ENCODE peak calls at places on chromosomes 1 and 21, in ten cellular contexts. R, G, N, S, C, H, T, X, Z and J are unnamed samples.
A peak's percentile ranks its signal among the peaks of the same experiment; 100 is the strongest.

GRCh38 chr1:55588300-55588699 is 373.1 kb upstream of the USP24 start:
- DNase-seq in R (no peak), G (no peak), N (no peak), S (no peak), C (no peak), H (no peak), T (no peak), X (no peak), Z (no peak), J (no peak)

GRCh38 chr1:100265562-100265930 is 470 bp upstream of the RTCA start:
- DNase-seq in R (peak; percentile 25), G (no peak), N (no peak), S (peak; percentile 6), C (no peak), H (no peak), T (no peak), X (no peak), Z (no peak), J (no peak)

GRCh38 chr21:38766987-38767722 is 38.6 kb upstream of the ETS2 start:
- DNase-seq in R (peak; percentile 66), G (peak; percentile 35), N (no peak), S (no peak), C (peak; percentile 49), H (peak; percentile 13), T (no peak), X (no peak), Z (no peak), J (peak; percentile 66)

GRCh38 chr1:65068202-65069011 is 79.6 kb upstream of the AK4 start:
- DNase-seq in R (no peak), G (peak; percentile 26), N (no peak), S (no peak), C (peak; percentile 29), H (peak; percentile 18), T (no peak), X (no peak), Z (no peak), J (peak; percentile 41)

GRCh38 chr1:181113061-181113695 is 24.7 kb downstream of the IER5 start:
- DNase-seq in R (no peak), G (no peak), N (no peak), S (peak; percentile 63), C (no peak), H (no peak), T (no peak), X (no peak), Z (peak; percentile 66), J (no peak)

GRCh38 chr1:198794498-198794897 is 155.7 kb downstream of the PTPRC start:
- DNase-seq in R (no peak), G (no peak), N (no peak), S (no peak), C (no peak), H (no peak), T (no peak), X (no peak), Z (no peak), J (no peak)

GRCh38 chr1:47687618-47687940 is 249.7 kb downstream of the FOXD2 start:
- DNase-seq in R (no peak), G (no peak), N (no peak), S (no peak), C (no peak), H (no peak), T (no peak), X (no peak), Z (peak; percentile 73), J (no peak)

GRCh38 chr1:18486195-18486594 is 5.5 kb downstream of the KLHDC7A start:
- DNase-seq in R (no peak), G (no peak), N (no peak), S (no peak), C (no peak), H (no peak), T (peak; percentile 27), X (no peak), Z (peak; percentile 86), J (no peak)

GRCh38 chr1:224726783-224727182 is 110.7 kb downstream of the CNIH3 start:
- DNase-seq in R (no peak), G (peak; percentile 35), N (no peak), S (no peak), C (no peak), H (no peak), T (no peak), X (no peak), Z (no peak), J (no peak)

GRCh38 chr1:158181577-158181922 is 855 bp downstream of the CD1D start:
- DNase-seq in R (no peak), G (no peak), N (no peak), S (no peak), C (no peak), H (no peak), T (no peak), X (no peak), Z (no peak), J (no peak)

GRCh38 chr1:154607084-154607747 is 770 bp downstream of the ADAR start:
- DNase-seq in R (no peak), G (peak; percentile 20), N (no peak), S (no peak), C (peak; percentile 43), H (no peak), T (no peak), X (no peak), Z (no peak), J (no peak)

GRCh38 chr1:1847501-1848289 is 43.2 kb downstream of the GNB1 start:
- DNase-seq in R (no peak), G (no peak), N (no peak), S (no peak), C (no peak), H (no peak), T (no peak), X (no peak), Z (no peak), J (peak; percentile 18)

GRCh38 chr1:54490361-54491248 is 57.4 kb upstream of the ACOT11 start:
- DNase-seq in R (no peak), G (no peak), N (no peak), S (no peak), C (no peak), H (peak; percentile 10), T (no peak), X (no peak), Z (peak; percentile 92), J (no peak)

GRCh38 chr1:21257431-21258135 is 32.7 kb downstream of the ECE1 start:
- DNase-seq in R (no peak), G (no peak), N (no peak), S (no peak), C (no peak), H (no peak), T (no peak), X (no peak), Z (no peak), J (no peak)

GRCh38 chr1:93628682-93629081 is 53.0 kb downstream of the BCAR3 start:
- DNase-seq in R (no peak), G (no peak), N (no peak), S (no peak), C (no peak), H (no peak), T (no peak), X (no peak), Z (no peak), J (no peak)

GRCh38 chr1:157842939-157843338 is 1.3 kb upstream of the CD5L start:
- DNase-seq in R (no peak), G (no peak), N (no peak), S (no peak), C (no peak), H (no peak), T (no peak), X (no peak), Z (no peak), J (no peak)

GRCh38 chr21:46096596-46096981 is 1.3 kb upstream of the COL6A2 start:
- DNase-seq in R (peak; percentile 13), G (no peak), N (no peak), S (no peak), C (peak; percentile 9), H (no peak), T (no peak), X (no peak), Z (no peak), J (no peak)

DNA sequence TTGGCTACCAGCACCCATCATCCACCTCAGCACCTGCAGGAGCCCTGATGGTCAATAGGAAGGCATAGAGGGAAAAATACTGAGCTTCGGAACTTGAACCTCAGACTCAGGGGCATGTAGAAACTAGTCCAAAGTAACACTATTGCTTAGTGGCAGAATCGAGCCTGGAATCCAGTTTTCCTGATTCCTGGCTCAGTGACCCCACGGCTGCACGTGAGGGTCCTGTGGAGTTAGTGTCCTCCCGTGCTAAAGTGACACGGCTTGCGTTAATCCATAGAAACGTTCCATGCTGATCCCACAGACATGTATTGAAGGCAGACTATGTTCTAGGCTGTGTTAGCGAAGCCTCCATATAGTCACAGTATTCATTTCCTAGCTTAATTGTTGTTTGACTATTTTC is 747.0 kb upstream of the TPTE start:
- DNase-seq in R (no peak), G (no peak), N (no peak), S (no peak), C (no peak), H (no peak), T (no peak), X (no peak), Z (no peak), J (no peak)
- H3K9me3 ChIP-seq in R (peaks cover 31% of the 10 kb centered on the region), G (no peaks in the 10 kb centered on the region), N (no peaks in the 10 kb centered on the region), S (peaks cover 59% of the 10 kb centered on the region), C (no peaks in the 10 kb centered on the region), H (no peaks in the 10 kb centered on the region), T (peaks cover 16% of the 10 kb centered on the region), X (no peaks in the 10 kb centered on the region), Z (peaks cover 97% of the 10 kb centered on the region), J (peaks cover 8% of the 10 kb centered on the region)

GRCh38 chr1:151008244-151009205 is at the start of gene PRUNE1:
- DNase-seq in R (peak; percentile 97), G (peak; percentile 96), N (peak; percentile 92), S (peak; percentile 94), C (peak; percentile 98), H (peak; percentile 96), T (peak; percentile 88), X (peak; percentile 86), Z (peak; percentile 98), J (peak; percentile 98)
- H3K4me1 ChIP-seq in R (peaks cover 32% of the 10 kb centered on the region), G (peaks cover 21% of the 10 kb centered on the region), N (peaks cover 12% of the 10 kb centered on the region), S (peaks cover 40% of the 10 kb centered on the region), C (peaks cover 61% of the 10 kb centered on the region), H (peaks cover 64% of the 10 kb centered on the region), T (peaks cover 2% of the 10 kb centered on the region), X (peaks cover 35% of the 10 kb centered on the region), Z (peaks cover 9% of the 10 kb centered on the region), J (peaks cover 59% of the 10 kb centered on the region)

GRCh38 chr1:84253891-84254290 is 47.6 kb upstream of the SAMD13 start:
- DNase-seq in R (no peak), G (peak; percentile 63), N (no peak), S (peak; percentile 98), C (no peak), H (peak; percentile 97), T (no peak), X (peak; percentile 31), Z (no peak), J (no peak)
- H3K27ac ChIP-seq in R (no peak overlapping the region), G (peak overlapping the region; percentile 70), N (no peak overlapping the region), S (peak overlapping the region; percentile 74), C (no peak overlapping the region), H (peak overlapping the region; percentile 87), T (no peak overlapping the region), X (peak overlapping the region; percentile 65), Z (no peak overlapping the region), J (no peak overlapping the region)

DNA sequence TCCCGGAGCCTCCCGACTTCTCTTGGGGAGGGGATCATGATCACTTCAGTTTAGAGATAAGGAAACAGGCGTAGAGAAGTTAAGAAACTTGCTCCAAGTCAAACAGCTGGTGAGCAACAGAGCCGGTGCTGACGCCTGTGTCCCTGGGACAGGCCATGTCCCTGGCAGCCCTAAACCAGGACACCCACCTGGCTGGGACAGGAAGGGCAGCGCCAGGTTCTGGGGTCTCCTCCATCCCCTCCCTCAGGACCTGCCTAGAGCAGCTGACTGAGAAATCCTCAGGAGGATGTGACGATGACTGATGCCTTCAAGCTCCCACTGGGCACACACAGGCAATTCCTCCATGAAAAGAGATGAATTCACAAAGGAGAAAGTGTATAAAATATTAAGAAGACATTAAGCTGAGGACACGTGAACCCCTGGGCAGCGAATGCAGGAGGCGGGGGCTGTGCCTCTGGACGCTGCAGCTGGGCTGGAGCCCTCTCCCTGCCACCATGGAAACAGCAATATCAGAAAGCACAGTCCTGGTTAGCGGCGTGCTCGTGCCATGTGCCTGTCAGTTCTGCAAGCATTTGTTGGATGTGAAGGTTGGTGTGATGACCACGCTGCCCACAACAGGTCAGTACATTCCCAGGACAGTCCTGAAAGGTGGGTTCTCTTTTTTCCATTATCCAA is 40.1 kb upstream of the C1orf174 start:
- DNase-seq in R (no peak), G (no peak), N (no peak), S (no peak), C (no peak), H (no peak), T (no peak), X (no peak), Z (no peak), J (no peak)
- H3K9me3 ChIP-seq in R (peaks cover 4% of the 10 kb centered on the region), G (no peaks in the 10 kb centered on the region), N (no peaks in the 10 kb centered on the region), S (no peaks in the 10 kb centered on the region), C (no peaks in the 10 kb centered on the region), H (no peaks in the 10 kb centered on the region), T (peaks cover 19% of the 10 kb centered on the region), X (no peaks in the 10 kb centered on the region), Z (no peaks in the 10 kb centered on the region), J (no peaks in the 10 kb centered on the region)